ENCODE peak calls at places on chromosomes 2 and 18, in six cellular contexts. A is activated T-cell treated with anti-CD3 and anti-CD28 coated beads for 24 hours; M is CD8-positive, alpha-beta memory T cell; Z is activated CD4-positive, alpha-beta T cell treated with anti-CD3 and anti-CD28 coated beads for 48 hours; D is RWPE1; K is NCI-H1105 treated with DMSO at 0.1 percent for 48 hours. R is an unnamed sample.

GRCh38 chr2:240392084-240392947 is 43.1 kb upstream of the GPC1 start:
- DNase-seq in M (no peak), D (no peak), A (no peak), Z (no peak), K (no peak), R (no peak)

GRCh38 chr2:68764781-68765385 is 30.3 kb downstream of the ARHGAP25 start:
- DNase-seq in A (no peak), K (no peak), M (no peak), D (no peak), Z (no peak), R (peak; percentile 20)

GRCh38 chr18:58558514-58558913 is 70.4 kb downstream of the ALPK2 start:
- DNase-seq in A (no peak), M (no peak), D (no peak), K (no peak), Z (no peak), R (no peak)

GRCh38 chr2:205733648-205734047 is 51.3 kb downstream of the NRP2 start:
- DNase-seq in Z (no peak), M (no peak), D (no peak), K (no peak), A (no peak), R (no peak)

GRCh38 chr2:98387478-98387877 is 41.2 kb downstream of the CNGA3 start:
- DNase-seq in Z (no peak), D (no peak), A (no peak), M (no peak), K (no peak), R (no peak)

GRCh38 chr2:21500546-21500945 is 376.8 kb downstream of the TDRD15 start:
- DNase-seq in K (no peak), M (no peak), D (no peak), A (no peak), Z (no peak), R (no peak)

GRCh38 chr2:238784671-238785527 is 63.0 kb upstream of the TWIST2 start:
- DNase-seq in Z (peak; percentile 72), D (peak; percentile 74), A (peak; percentile 29), K (peak; percentile 50), M (peak; percentile 34), R (peak; percentile 71)

GRCh38 chr2:32384529-32384928 is 27.7 kb downstream of the BIRC6 start:
- DNase-seq in M (no peak), D (no peak), Z (no peak), K (no peak), A (no peak), R (peak; percentile 79)

GRCh38 chr2:170221317-170222288 is 43.7 kb downstream of the MYO3B start:
- DNase-seq in M (no peak), D (peak; percentile 20), K (peak; percentile 39), Z (no peak), A (no peak), R (no peak)

GRCh38 chr2:58291726-58292430 is 50.8 kb upstream of the FANCL start:
- DNase-seq in M (no peak), A (no peak), Z (no peak), K (peak; percentile 14), D (no peak), R (no peak)

GRCh38 chr2:106816974-106817373 is 69.0 kb downstream of the ST6GAL2 start:
- DNase-seq in D (no peak), K (no peak), Z (no peak), M (no peak), A (no peak), R (no peak)

GRCh38 chr2:25851740-25852503 is 26.4 kb downstream of the ASXL2 start:
- DNase-seq in A (peak; percentile 17), K (peak; percentile 31), M (peak; percentile 69), D (peak; percentile 59), Z (peak; percentile 34), R (peak; percentile 89)

GRCh38 chr2:103868394-103868793 is 985.5 kb upstream of the POU3F3 start:
- DNase-seq in A (no peak), M (no peak), K (no peak), D (no peak), Z (no peak), R (no peak)

GRCh38 chr18:58911766-58912165 is 47.1 kb downstream of the ZNF532 start:
- DNase-seq in D (no peak), M (no peak), Z (no peak), K (no peak), A (no peak), R (no peak)

GRCh38 chr2:184481862-184482261 is 116.5 kb upstream of the ZNF804A start:
- DNase-seq in Z (no peak), D (no peak), A (no peak), M (no peak), K (no peak), R (no peak)

GRCh38 chr2:48734576-48735303 is 20.8 kb downstream of the LHCGR start:
- DNase-seq in K (no peak), D (no peak), Z (no peak), M (no peak), A (no peak), R (no peak)

GRCh38 chr2:164538250-164538866 is 82.9 kb downstream of the GRB14 start:
- DNase-seq in K (peak; percentile 55), D (peak; percentile 63), Z (no peak), A (no peak), M (no peak), R (peak; percentile 52)

GRCh38 chr2:31764169-31764568 is 183.4 kb upstream of the SRD5A2 start:
- DNase-seq in A (no peak), K (no peak), D (no peak), M (no peak), Z (no peak), R (no peak)

GRCh38 chr2:186558512-186559276 is 31.2 kb upstream of the ITGAV start:
- DNase-seq in A (no peak), Z (no peak), K (no peak), D (no peak), M (no peak), R (no peak)

GRCh38 chr18:36724591-36725001 is 104.2 kb downstream of the TPGS2 start:
- DNase-seq in K (no peak), D (no peak), Z (no peak), A (no peak), M (no peak), R (no peak)

GRCh38 chr2:180015951-180016709 is 9.0 kb upstream of the CWC22 start:
- DNase-seq in M (no peak), A (no peak), K (no peak), D (peak; percentile 71), Z (no peak), R (no peak)

GRCh38 chr2:70607121-70607551 is 53.5 kb upstream of the TGFA start:
- DNase-seq in Z (no peak), M (no peak), K (no peak), D (no peak), A (no peak), R (no peak)

GRCh38 chr2:202172439-202173191 is 65.8 kb downstream of the SUMO1 start:
- DNase-seq in M (no peak), K (no peak), Z (peak; percentile 36), A (no peak), D (no peak), R (no peak)

GRCh38 chr2:27303093-27304025 is 4.9 kb downstream of the UCN start:
- DNase-seq in M (peak; percentile 55), D (peak; percentile 72), K (peak; percentile 78), Z (peak; percentile 56), A (peak; percentile 35), R (peak; percentile 79)

GRCh38 chr2:61770298-61770697 is 83.6 kb downstream of the FAM161A start:
- DNase-seq in D (peak; percentile 17), K (no peak), Z (no peak), A (no peak), M (no peak), R (no peak)

GRCh38 chr2:146623771-146624170 is 1221.1 kb upstream of the ACVR2A start:
- DNase-seq in M (no peak), Z (no peak), D (no peak), K (no peak), A (no peak), R (no peak)

GRCh38 chr2:136238552-136239346 is 120.8 kb upstream of the CXCR4 start:
- DNase-seq in K (no peak), M (peak; percentile 73), D (no peak), Z (peak; percentile 34), A (no peak), R (peak; percentile 91)

GRCh38 chr2:15435474-15435873 is 125.7 kb downstream of the NBAS start:
- DNase-seq in Z (no peak), D (no peak), K (no peak), A (no peak), M (no peak), R (no peak)

GRCh38 chr2:173271825-173272224 is 82.8 kb upstream of the CDCA7 start:
- DNase-seq in K (no peak), Z (no peak), M (no peak), D (peak; percentile 88), A (no peak), R (peak; percentile 35)

GRCh38 chr2:204010611-204011560 is 74.3 kb downstream of the ICOS start:
- DNase-seq in Z (no peak), D (peak; percentile 4), K (no peak), A (no peak), M (no peak), R (no peak)

GRCh38 chr2:224807153-224807964 is 91.2 kb upstream of the CCDC195 start:
- DNase-seq in A (no peak), D (peak; percentile 71), K (peak; percentile 32), M (no peak), Z (no peak), R (no peak)

GRCh38 chr18:49206717-49207116 is 253.7 kb downstream of the DYM start:
- DNase-seq in M (no peak), A (no peak), Z (no peak), K (no peak), D (no peak), R (peak; percentile 12)

GRCh38 chr2:185796758-185797157 is 58.2 kb downstream of the FSIP2 start:
- DNase-seq in K (no peak), Z (no peak), A (no peak), M (no peak), D (no peak), R (no peak)

GRCh38 chr2:85394256-85394655 is 15.9 kb downstream of the CAPG start:
- DNase-seq in A (no peak), D (no peak), Z (no peak), M (no peak), K (peak; percentile 10), R (no peak)

GRCh38 chr2:120767486-120768005 is 31.9 kb downstream of the GLI2 start:
- DNase-seq in A (no peak), K (no peak), M (no peak), D (no peak), Z (no peak), R (no peak)

GRCh38 chr2:227748079-227748478 is 2.4 kb downstream of the SCYGR8 start:
- DNase-seq in K (no peak), M (no peak), D (no peak), Z (peak; percentile 13), A (no peak), R (peak; percentile 41)